ENCODE peak calls at places on chromosome 12, in seven cellular contexts. One of them, this sample, is unnamed.

GRCh38 chr12:8949525-8950286 is at the start of gene M6PR:
- DNase-seq in right lobe of liver: peak
- DNase-seq in PC-9: peak
- DNase-seq in pancreas: peak
- DNase-seq in GM06990: peak
- DNase-seq in lower lobe of right lung: peak
- DNase-seq in right atrium auricular region: peak
- DNase-seq in this sample: peak

GRCh38 chr12:12717586-12718381 is 616 bp downstream of the CDKN1B start:
- DNase-seq in pancreas: peak
- DNase-seq in GM06990: peak
- DNase-seq in PC-9: peak
- DNase-seq in lower lobe of right lung: peak
- DNase-seq in right lobe of liver: peak
- DNase-seq in right atrium auricular region: no peak
- DNase-seq in this sample: peak

GRCh38 chr12:10717410-10717809 is 5.7 kb downstream of the YBX3 start:
- DNase-seq in PC-9: no peak
- DNase-seq in pancreas: no peak
- DNase-seq in GM06990: no peak
- DNase-seq in lower lobe of right lung: no peak
- DNase-seq in right atrium auricular region: no peak
- DNase-seq in right lobe of liver: no peak
- DNase-seq in this sample: no peak

GRCh38 chr12:93378373-93379310 is 917 bp downstream of the NUDT4 start:
- DNase-seq in pancreas: no peak
- DNase-seq in PC-9: peak
- DNase-seq in GM06990: peak
- DNase-seq in right lobe of liver: peak
- DNase-seq in lower lobe of right lung: peak
- DNase-seq in right atrium auricular region: peak
- DNase-seq in this sample: peak

GRCh38 chr12:34347367-34347766 is 325.1 kb downstream of the ALG10 start:
- DNase-seq in right atrium auricular region: no peak
- DNase-seq in right lobe of liver: no peak
- DNase-seq in lower lobe of right lung: no peak
- DNase-seq in pancreas: no peak
- DNase-seq in GM06990: no peak
- DNase-seq in PC-9: peak
- DNase-seq in this sample: no peak

GRCh38 chr12:104234926-104235499 is 19.4 kb downstream of the TXNRD1 start:
- DNase-seq in lower lobe of right lung: no peak
- DNase-seq in right atrium auricular region: no peak
- DNase-seq in GM06990: no peak
- DNase-seq in PC-9: no peak
- DNase-seq in pancreas: no peak
- DNase-seq in right lobe of liver: no peak
- DNase-seq in this sample: no peak

GRCh38 chr12:122028601-122029560 is 7.2 kb downstream of the BCL7A start:
- DNase-seq in PC-9: no peak
- DNase-seq in pancreas: no peak
- DNase-seq in right atrium auricular region: no peak
- DNase-seq in lower lobe of right lung: no peak
- DNase-seq in GM06990: peak
- DNase-seq in right lobe of liver: no peak
- DNase-seq in this sample: no peak

GRCh38 chr12:69447892-69448291 is 22.3 kb upstream of the FRS2 start:
- DNase-seq in right atrium auricular region: no peak
- DNase-seq in pancreas: no peak
- DNase-seq in lower lobe of right lung: no peak
- DNase-seq in GM06990: no peak
- DNase-seq in right lobe of liver: no peak
- DNase-seq in PC-9: no peak
- DNase-seq in this sample: no peak

GRCh38 chr12:109708939-109709338 is 4.7 kb upstream of the FAM222A start:
- DNase-seq in right lobe of liver: no peak
- DNase-seq in right atrium auricular region: no peak
- DNase-seq in pancreas: no peak
- DNase-seq in PC-9: no peak
- DNase-seq in lower lobe of right lung: no peak
- DNase-seq in GM06990: no peak
- DNase-seq in this sample: no peak

GRCh38 chr12:122203301-122203967 is at the start of gene B3GNT4:
- DNase-seq in pancreas: peak
- DNase-seq in PC-9: peak
- DNase-seq in GM06990: peak
- DNase-seq in right atrium auricular region: no peak
- DNase-seq in lower lobe of right lung: peak
- DNase-seq in right lobe of liver: peak
- DNase-seq in this sample: peak

GRCh38 chr12:117486840-117487659 is 125.6 kb upstream of the NOS1 start:
- DNase-seq in right lobe of liver: peak
- DNase-seq in lower lobe of right lung: no peak
- DNase-seq in GM06990: no peak
- DNase-seq in right atrium auricular region: no peak
- DNase-seq in PC-9: peak
- DNase-seq in pancreas: peak
- DNase-seq in this sample: no peak

GRCh38 chr12:45310627-45310968 is 94.7 kb downstream of the ANO6 start:
- DNase-seq in right lobe of liver: no peak
- DNase-seq in lower lobe of right lung: no peak
- DNase-seq in PC-9: no peak
- DNase-seq in GM06990: no peak
- DNase-seq in right atrium auricular region: no peak
- DNase-seq in pancreas: no peak
- DNase-seq in this sample: no peak

GRCh38 chr12:78060186-78060585 is 229.5 kb downstream of the NAV3 start:
- DNase-seq in pancreas: no peak
- DNase-seq in right atrium auricular region: no peak
- DNase-seq in GM06990: no peak
- DNase-seq in lower lobe of right lung: no peak
- DNase-seq in right lobe of liver: no peak
- DNase-seq in PC-9: no peak
- DNase-seq in this sample: no peak

GRCh38 chr12:122104844-122105243 is 26.3 kb downstream of the MLXIP start:
- DNase-seq in lower lobe of right lung: no peak
- DNase-seq in right lobe of liver: no peak
- DNase-seq in right atrium auricular region: no peak
- DNase-seq in GM06990: no peak
- DNase-seq in pancreas: no peak
- DNase-seq in PC-9: no peak
- DNase-seq in this sample: no peak

GRCh38 chr12:92928431-92928961 is 599 bp downstream of the EEA1 start:
- DNase-seq in right lobe of liver: peak
- DNase-seq in pancreas: peak
- DNase-seq in lower lobe of right lung: peak
- DNase-seq in PC-9: no peak
- DNase-seq in GM06990: peak
- DNase-seq in right atrium auricular region: peak
- DNase-seq in this sample: no peak

GRCh38 chr12:104358353-104359003 is 54.9 kb downstream of the EID3 start:
- DNase-seq in right lobe of liver: peak
- DNase-seq in PC-9: peak
- DNase-seq in GM06990: peak
- DNase-seq in right atrium auricular region: no peak
- DNase-seq in pancreas: peak
- DNase-seq in lower lobe of right lung: peak
- DNase-seq in this sample: peak

GRCh38 chr12:123126294-123127144 is 24.4 kb downstream of the PITPNM2 start:
- DNase-seq in right lobe of liver: no peak
- DNase-seq in lower lobe of right lung: no peak
- DNase-seq in right atrium auricular region: peak
- DNase-seq in PC-9: peak
- DNase-seq in pancreas: no peak
- DNase-seq in GM06990: no peak
- DNase-seq in this sample: no peak

GRCh38 chr12:60205500-60205899 is 609.7 kb downstream of the SLC16A7 start:
- DNase-seq in GM06990: no peak
- DNase-seq in PC-9: peak
- DNase-seq in right lobe of liver: no peak
- DNase-seq in pancreas: peak
- DNase-seq in lower lobe of right lung: no peak
- DNase-seq in right atrium auricular region: no peak
- DNase-seq in this sample: no peak

GRCh38 chr12:68113644-68114043 is 45.9 kb downstream of the IFNG start:
- DNase-seq in PC-9: no peak
- DNase-seq in lower lobe of right lung: no peak
- DNase-seq in GM06990: no peak
- DNase-seq in right lobe of liver: no peak
- DNase-seq in right atrium auricular region: no peak
- DNase-seq in pancreas: no peak
- DNase-seq in this sample: no peak

GRCh38 chr12:49644620-49644994 is 21.2 kb downstream of the PRPF40B start:
- DNase-seq in PC-9: peak
- DNase-seq in right atrium auricular region: peak
- DNase-seq in pancreas: peak
- DNase-seq in right lobe of liver: peak
- DNase-seq in lower lobe of right lung: peak
- DNase-seq in GM06990: no peak
- DNase-seq in this sample: peak

GRCh38 chr12:7723926-7724325 is 12.7 kb downstream of the DPPA3 start:
- DNase-seq in right atrium auricular region: no peak
- DNase-seq in GM06990: no peak
- DNase-seq in right lobe of liver: no peak
- DNase-seq in PC-9: no peak
- DNase-seq in lower lobe of right lung: no peak
- DNase-seq in pancreas: no peak
- DNase-seq in this sample: no peak

GRCh38 chr12:32261638-32262037 is 137.7 kb upstream of the FGD4 start:
- DNase-seq in lower lobe of right lung: no peak
- DNase-seq in right lobe of liver: no peak
- DNase-seq in pancreas: no peak
- DNase-seq in PC-9: no peak
- DNase-seq in right atrium auricular region: no peak
- DNase-seq in GM06990: no peak
- DNase-seq in this sample: no peak

GRCh38 chr12:75760481-75761324 is 249.3 kb upstream of the KRR1 start:
- DNase-seq in right atrium auricular region: no peak
- DNase-seq in right lobe of liver: no peak
- DNase-seq in pancreas: no peak
- DNase-seq in GM06990: no peak
- DNase-seq in PC-9: no peak
- DNase-seq in lower lobe of right lung: no peak
- DNase-seq in this sample: no peak

GRCh38 chr12:48350249-48351021 is at the start of gene ZNF641:
- DNase-seq in right lobe of liver: peak
- DNase-seq in pancreas: peak
- DNase-seq in GM06990: peak
- DNase-seq in PC-9: peak
- DNase-seq in right atrium auricular region: peak
- DNase-seq in lower lobe of right lung: peak
- DNase-seq in this sample: peak

GRCh38 chr12:59040043-59040442 is 119.7 kb upstream of the LRIG3 start:
- DNase-seq in PC-9: no peak
- DNase-seq in right atrium auricular region: no peak
- DNase-seq in lower lobe of right lung: no peak
- DNase-seq in GM06990: no peak
- DNase-seq in right lobe of liver: no peak
- DNase-seq in pancreas: no peak
- DNase-seq in this sample: no peak

GRCh38 chr12:96985515-96986362 is 78.7 kb downstream of the NEDD1 start:
- DNase-seq in lower lobe of right lung: peak
- DNase-seq in GM06990: peak
- DNase-seq in pancreas: no peak
- DNase-seq in right atrium auricular region: no peak
- DNase-seq in PC-9: peak
- DNase-seq in right lobe of liver: peak
- DNase-seq in this sample: peak

GRCh38 chr12:65739606-65740005 is 84.7 kb upstream of the HMGA2 start:
- DNase-seq in right lobe of liver: no peak
- DNase-seq in right atrium auricular region: no peak
- DNase-seq in GM06990: no peak
- DNase-seq in lower lobe of right lung: no peak
- DNase-seq in PC-9: no peak
- DNase-seq in pancreas: no peak
- DNase-seq in this sample: no peak

GRCh38 chr12:65742481-65742971 is 81.8 kb upstream of the HMGA2 start:
- DNase-seq in pancreas: no peak
- DNase-seq in right lobe of liver: no peak
- DNase-seq in GM06990: no peak
- DNase-seq in right atrium auricular region: no peak
- DNase-seq in PC-9: no peak
- DNase-seq in lower lobe of right lung: no peak
- DNase-seq in this sample: no peak

GRCh38 chr12:65741662-65742480 is 82.4 kb upstream of the HMGA2 start:
- DNase-seq in right lobe of liver: peak
- DNase-seq in PC-9: no peak
- DNase-seq in pancreas: no peak
- DNase-seq in right atrium auricular region: no peak
- DNase-seq in GM06990: peak
- DNase-seq in lower lobe of right lung: no peak
- DNase-seq in this sample: no peak

GRCh38 chr12:65740506-65740872 is 83.8 kb upstream of the HMGA2 start:
- DNase-seq in lower lobe of right lung: no peak
- DNase-seq in pancreas: no peak
- DNase-seq in right atrium auricular region: no peak
- DNase-seq in GM06990: no peak
- DNase-seq in PC-9: no peak
- DNase-seq in right lobe of liver: no peak
- DNase-seq in this sample: no peak

GRCh38 chr12:65740873-65741600 is 83.2 kb upstream of the HMGA2 start:
- DNase-seq in GM06990: peak
- DNase-seq in PC-9: peak
- DNase-seq in pancreas: peak
- DNase-seq in lower lobe of right lung: peak
- DNase-seq in right atrium auricular region: no peak
- DNase-seq in right lobe of liver: peak
- DNase-seq in this sample: peak
- H3K4me3 ChIP-seq in GM06990: peak
- H3K4me3 ChIP-seq in PC-9: no peak
- H3K4me3 ChIP-seq in pancreas: peak
- H3K4me3 ChIP-seq in lower lobe of right lung: peak
- H3K4me3 ChIP-seq in right atrium auricular region: peak
- H3K4me3 ChIP-seq in right lobe of liver: peak
- H3K4me3 ChIP-seq in this sample: peak

GRCh38 chr12:26158078-26158764 is 33.4 kb upstream of the BHLHE41 start:
- DNase-seq in GM06990: peak
- DNase-seq in lower lobe of right lung: no peak
- DNase-seq in pancreas: no peak
- DNase-seq in PC-9: peak
- DNase-seq in right lobe of liver: no peak
- DNase-seq in right atrium auricular region: no peak
- DNase-seq in this sample: no peak
- TF ChIP-seq CTCF in GM06990: peak
- TF ChIP-seq CTCF in lower lobe of right lung: no peak
- TF ChIP-seq CTCF in pancreas: no peak
- TF ChIP-seq CTCF in PC-9: no peak
- TF ChIP-seq CTCF in right lobe of liver: no peak
- TF ChIP-seq CTCF in right atrium auricular region: no peak
- TF ChIP-seq CTCF in this sample: no peak

GRCh38 chr12:120231316-120232011 is 30.6 kb upstream of the RPLP0 start:
- DNase-seq in right lobe of liver: peak
- DNase-seq in pancreas: peak
- DNase-seq in GM06990: no peak
- DNase-seq in PC-9: peak
- DNase-seq in right atrium auricular region: no peak
- DNase-seq in lower lobe of right lung: peak
- DNase-seq in this sample: no peak
- H3K4me3 ChIP-seq in right lobe of liver: no peak
- H3K4me3 ChIP-seq in pancreas: no peak
- H3K4me3 ChIP-seq in GM06990: no peak
- H3K4me3 ChIP-seq in PC-9: peak
- H3K4me3 ChIP-seq in right atrium auricular region: no peak
- H3K4me3 ChIP-seq in lower lobe of right lung: peak
- H3K4me3 ChIP-seq in this sample: no peak

GRCh38 chr12:52151859-52152783 is 39.7 kb downstream of the KRT80 start:
- DNase-seq in GM06990: peak
- DNase-seq in right lobe of liver: peak
- DNase-seq in pancreas: peak
- DNase-seq in right atrium auricular region: peak
- DNase-seq in PC-9: peak
- DNase-seq in lower lobe of right lung: peak
- DNase-seq in this sample: peak
- TF ChIP-seq CTCF in GM06990: peak
- TF ChIP-seq CTCF in right lobe of liver: peak
- TF ChIP-seq CTCF in pancreas: peak
- TF ChIP-seq CTCF in right atrium auricular region: peak
- TF ChIP-seq CTCF in PC-9: peak
- TF ChIP-seq CTCF in lower lobe of right lung: peak
- TF ChIP-seq CTCF in this sample: peak